ENCODE peak calls at places on chromosome 11, in nine cellular contexts. S, X, Y, U, B, H, R, A and T are unnamed samples.

GRCh38 chr11:56841210-56841810 is 92.8 kb upstream of the OR9G4 start:
- DNase-seq in S (peak; percentile 25), X (peak; percentile 64), Y (peak; percentile 47), U (peak; percentile 1), B (peak; percentile 41), H (peak; percentile 58), R (peak; percentile 70), A (peak; percentile 52), T (peak; percentile 45)

GRCh38 chr11:123235687-123236261 is 40.7 kb upstream of the CLMP start:
- DNase-seq in S (no peak), X (no peak), Y (peak; percentile 44), U (no peak), B (no peak), H (no peak), R (no peak), A (no peak), T (no peak)

GRCh38 chr11:62370743-62371440 is 33.6 kb downstream of the ASRGL1 start:
- DNase-seq in S (no peak), X (no peak), Y (peak; percentile 12), U (no peak), B (no peak), H (no peak), R (no peak), A (no peak), T (no peak)

GRCh38 chr11:72752088-72752914 is at the start of gene ARAP1:
- DNase-seq in S (peak; percentile 65), X (peak; percentile 64), Y (peak; percentile 93), U (peak; percentile 60), B (peak; percentile 87), H (peak; percentile 77), R (peak; percentile 58), A (peak; percentile 86), T (peak; percentile 70)

GRCh38 chr11:129785383-129786111 is 30.1 kb upstream of the TMEM45B start:
- DNase-seq in S (no peak), X (no peak), Y (peak; percentile 22), U (no peak), B (peak; percentile 13), H (no peak), R (no peak), A (no peak), T (no peak)

GRCh38 chr11:101582242-101583052 is 1.4 kb downstream of the TRPC6 start:
- DNase-seq in S (no peak), X (no peak), Y (peak; percentile 13), U (no peak), B (no peak), H (peak; percentile 32), R (no peak), A (no peak), T (no peak)

GRCh38 chr11:128517457-128518230 is 69.7 kb downstream of the ETS1 start:
- DNase-seq in S (no peak), X (no peak), Y (peak; percentile 87), U (no peak), B (no peak), H (no peak), R (no peak), A (no peak), T (no peak)

GRCh38 chr11:45036733-45037132 is 86.0 kb upstream of the TP53I11 start:
- DNase-seq in S (no peak), X (no peak), Y (no peak), U (no peak), B (no peak), H (no peak), R (no peak), A (no peak), T (no peak)

GRCh38 chr11:13105237-13105844 is 96.2 kb downstream of the RASSF10 start:
- DNase-seq in S (no peak), X (peak; percentile 99), Y (no peak), U (peak; percentile 29), B (no peak), H (no peak), R (no peak), A (no peak), T (peak; percentile 34)

GRCh38 chr11:104759464-104759863 is 138.8 kb downstream of the CASP12 start:
- DNase-seq in S (no peak), X (no peak), Y (no peak), U (no peak), B (no peak), H (no peak), R (no peak), A (no peak), T (no peak)

GRCh38 chr11:122843281-122844150 is 5.2 kb downstream of the CRTAM start:
- DNase-seq in S (no peak), X (no peak), Y (no peak), U (no peak), B (no peak), H (no peak), R (no peak), A (peak; percentile 47), T (no peak)

GRCh38 chr11:111982019-111982464 is 43.2 kb upstream of the DLAT start:
- DNase-seq in S (peak; percentile 39), X (peak; percentile 59), Y (peak; percentile 18), U (peak; percentile 11), B (peak; percentile 55), H (peak; percentile 59), R (peak; percentile 17), A (peak; percentile 65), T (no peak)

GRCh38 chr11:132050577-132051180 is 680.3 kb downstream of the NTM start:
- DNase-seq in S (no peak), X (no peak), Y (no peak), U (no peak), B (no peak), H (no peak), R (no peak), A (no peak), T (no peak)

GRCh38 chr11:33158596-33158995 is 2.7 kb downstream of the CSTF3 start:
- DNase-seq in S (no peak), X (no peak), Y (no peak), U (no peak), B (no peak), H (no peak), R (no peak), A (no peak), T (no peak)

GRCh38 chr11:62104816-62105610 is 18.8 kb upstream of the INCENP start:
- DNase-seq in S (no peak), X (peak; percentile 75), Y (peak; percentile 46), U (no peak), B (no peak), H (no peak), R (peak; percentile 64), A (no peak), T (no peak)

GRCh38 chr11:44638032-44638431 is 72.6 kb downstream of the CD82 start:
- DNase-seq in S (no peak), X (no peak), Y (no peak), U (no peak), B (no peak), H (no peak), R (no peak), A (no peak), T (no peak)

GRCh38 chr11:122632178-122632824 is 23.2 kb upstream of the UBASH3B start:
- DNase-seq in S (no peak), X (no peak), Y (peak; percentile 37), U (no peak), B (no peak), H (no peak), R (no peak), A (no peak), T (no peak)